ENCODE peak calls at places on chromosomes 5 and 9, in six cellular contexts. T is ovary, I is fibroblast of lung, C is suprapubic skin, J is OCI-LY7, Q is esophagus squamous epithelium. B is an unnamed sample. For H3K4me1 and H3K9me3, the result is how much of the 10 kb centered on the place peaks cover.

GRCh38 chr5:19795218-19795617 is 192.8 kb downstream of the CDH18 start:
- DNase-seq in T (no peak), I (peak), C (no peak), J (no peak), Q (no peak), B (no peak)

GRCh38 chr5:170315154-170315553 is 17.6 kb upstream of the LCP2 start:
- DNase-seq in T (peak), I (no peak), C (peak), J (no peak), Q (no peak), B (no peak)

GRCh38 chr5:154709368-154710305 is 45.5 kb upstream of the LARP1 start:
- DNase-seq in T (no peak), I (no peak), C (peak), J (no peak), Q (no peak), B (no peak)

GRCh38 chr5:163915481-163915961 is 410.1 kb downstream of the MAT2B start:
- DNase-seq in T (no peak), I (peak), C (no peak), J (peak), Q (peak), B (no peak)

GRCh38 chr9:84969084-84969483 is 299.6 kb downstream of the NTRK2 start:
- DNase-seq in T (no peak), I (no peak), C (no peak), J (no peak), Q (no peak), B (no peak)

GRCh38 chr5:75202935-75203334 is 33.7 kb downstream of the ANKRD31 start:
- DNase-seq in T (no peak), I (no peak), C (no peak), J (no peak), Q (no peak), B (no peak)

GRCh38 chr5:149062371-149063016 is 368 bp downstream of the SH3TC2 start:
- DNase-seq in T (no peak), I (peak), C (no peak), J (no peak), Q (no peak), B (no peak)

GRCh38 chr9:126470251-126470993 is 143.3 kb upstream of the LMX1B start:
- DNase-seq in T (no peak), I (no peak), C (no peak), J (peak), Q (no peak), B (no peak)

GRCh38 chr9:2591967-2592366 is 29.6 kb upstream of the VLDLR start:
- DNase-seq in T (no peak), I (no peak), C (no peak), J (no peak), Q (no peak), B (no peak)

GRCh38 chr5:150491876-150492275 is 16.1 kb upstream of the NDST1 start:
- DNase-seq in T (no peak), I (no peak), C (no peak), J (no peak), Q (no peak), B (no peak)

GRCh38 chr5:33369470-33370134 is 71.2 kb upstream of the TARS1 start:
- DNase-seq in T (no peak), I (peak), C (no peak), J (no peak), Q (no peak), B (no peak)

GRCh38 chr5:58666598-58667595 is 84.0 kb downstream of the RAB3C start:
- DNase-seq in T (peak), I (no peak), C (no peak), J (no peak), Q (no peak), B (no peak)

GRCh38 chr5:154706416-154706815 is 48.8 kb upstream of the LARP1 start:
- DNase-seq in T (no peak), I (no peak), C (no peak), J (no peak), Q (no peak), B (no peak)

GRCh38 chr5:115096034-115096769 is 73.5 kb downstream of the TRIM36 start:
- DNase-seq in T (no peak), I (no peak), C (no peak), J (no peak), Q (no peak), B (no peak)

GRCh38 chr5:119435436-119436132 is 16.7 kb upstream of the HSD17B4 start:
- DNase-seq in T (no peak), I (peak), C (no peak), J (peak), Q (peak), B (peak)

GRCh38 chr5:73812962-73813588 is 187.1 kb downstream of the ARHGEF28 start:
- DNase-seq in T (no peak), I (no peak), C (no peak), J (no peak), Q (no peak), B (no peak)

GRCh38 chr5:179343902-179344300 is 1.4 kb downstream of the ADAMTS2 start:
- DNase-seq in T (peak), I (peak), C (no peak), J (no peak), Q (no peak), B (no peak)

GRCh38 chr5:127295454-127295853 is 4.9 kb downstream of the MEGF10 start:
- DNase-seq in T (no peak), I (no peak), C (no peak), J (no peak), Q (no peak), B (no peak)

GRCh38 chr5:159049844-159050318 is 49.8 kb downstream of the EBF1 start:
- DNase-seq in T (no peak), I (peak), C (no peak), J (peak), Q (no peak), B (no peak)

GRCh38 chr5:40572359-40572758 is 107.4 kb upstream of the PTGER4 start:
- DNase-seq in T (no peak), I (peak), C (no peak), J (no peak), Q (no peak), B (no peak)

GRCh38 chr5:135245521-135246499 is 153.2 kb downstream of the MACROH2A1 start:
- DNase-seq in T (no peak), I (peak), C (no peak), J (no peak), Q (no peak), B (no peak)

GRCh38 chr9:72042928-72043327 is 17.5 kb downstream of the C9orf57 start:
- DNase-seq in T (no peak), I (no peak), C (no peak), J (no peak), Q (no peak), B (no peak)

GRCh38 chr9:133643362-133643755 is 7.2 kb downstream of the DBH start:
- DNase-seq in T (no peak), I (no peak), C (no peak), J (no peak), Q (no peak), B (no peak)

GRCh38 chr5:6915574-6915973 is 202.3 kb downstream of the TENT4A start:
- DNase-seq in T (no peak), I (no peak), C (no peak), J (no peak), Q (no peak), B (no peak)

GRCh38 chr9:129459550-129460322 is 161.2 kb downstream of the C9orf50 start:
- DNase-seq in T (no peak), I (no peak), C (no peak), J (peak), Q (no peak), B (peak)

GRCh38 chr9:34646211-34647083 is at the start of gene GALT:
- DNase-seq in T (peak), I (peak), C (peak), J (peak), Q (peak), B (peak)

GRCh38 chr9:8736805-8737204 is 937.2 kb upstream of the DMAC1 start:
- DNase-seq in T (no peak), I (no peak), C (no peak), J (no peak), Q (no peak), B (no peak)

GRCh38 chr5:81359108-81359507 is 34.8 kb downstream of the ACOT12 start:
- DNase-seq in T (no peak), I (no peak), C (no peak), J (no peak), Q (no peak), B (no peak)

GRCh38 chr5:75239681-75240080 is 3.0 kb upstream of the ANKRD31 start:
- DNase-seq in T (no peak), I (no peak), C (no peak), J (no peak), Q (no peak), B (no peak)

DNA sequence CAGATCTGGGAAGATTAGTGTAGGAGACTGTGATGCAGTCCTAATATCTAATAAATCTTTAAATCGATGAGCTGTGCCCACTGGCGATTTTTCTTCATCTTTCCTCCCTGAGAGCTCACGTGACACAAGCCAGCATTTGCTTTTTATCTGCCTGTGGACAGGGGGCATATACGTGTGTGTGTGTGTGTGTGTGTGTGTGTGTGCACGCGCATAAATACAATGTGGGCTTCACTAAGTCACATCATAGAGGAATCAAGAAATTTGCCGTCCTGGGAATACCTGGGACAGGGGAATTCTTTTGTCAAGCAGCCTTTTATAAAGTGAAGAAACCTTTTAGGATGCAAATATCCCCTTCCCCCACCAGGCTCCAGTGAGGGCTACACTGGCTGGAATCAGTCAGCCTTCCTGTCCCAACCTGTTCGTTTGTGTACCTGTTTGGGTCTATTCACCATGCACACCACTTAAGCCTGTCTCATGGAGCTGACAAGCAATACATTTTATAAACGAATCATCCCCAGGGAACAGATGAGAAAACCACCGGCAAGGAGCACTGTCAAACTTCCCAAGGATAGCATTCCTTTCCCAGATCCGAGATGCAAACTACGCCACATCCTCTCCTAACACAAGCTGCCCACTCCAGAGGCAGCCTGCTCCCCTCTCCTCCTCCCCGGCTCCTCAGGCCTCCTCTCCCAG is 2.7 kb downstream of the EPB41L4B start:
- DNase-seq in T (no peak), I (no peak), C (no peak), J (no peak), Q (no peak), B (no peak)
- H3K4me1 ChIP-seq in T (under half), I (under half), C (under half), J (under half), Q (under half), B (under half)

GRCh38 chr5:44160443-44160842 is 228.8 kb downstream of the FGF10 start:
- DNase-seq in T (no peak), I (peak), C (no peak), J (no peak), Q (no peak), B (no peak)
- H3K9me3 ChIP-seq in T (under half), I (under half), C (under half), J (under half), Q (under half), B (under half)

GRCh38 chr5:8322478-8322877 is 453.5 kb downstream of the MTRR start:
- DNase-seq in T (no peak), I (no peak), C (no peak), J (no peak), Q (no peak), B (no peak)
- H3K4me1 ChIP-seq in T (under half), I (under half), C (under half), J (under half), Q (under half), B (under half)

DNA sequence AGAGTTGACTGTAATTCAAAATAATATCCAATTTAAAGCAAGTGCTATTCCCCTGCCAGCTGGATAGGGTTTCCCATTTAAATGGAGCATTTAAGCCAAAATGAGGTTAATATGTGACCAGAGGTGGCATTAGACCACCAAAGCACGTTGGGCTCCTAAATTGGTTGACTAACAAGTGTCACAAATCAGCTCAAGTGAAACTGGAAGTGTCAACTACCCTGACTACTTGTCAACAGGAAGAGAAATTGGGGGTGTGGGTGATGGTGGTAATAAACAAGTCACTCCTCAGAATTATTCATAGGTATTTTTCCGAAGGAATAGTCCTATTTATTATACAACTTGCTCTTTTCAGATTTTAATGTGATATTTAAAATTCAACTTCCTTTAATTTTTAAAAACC is 609.6 kb upstream of the TLE4 start:
- DNase-seq in T (no peak), I (no peak), C (no peak), J (no peak), Q (no peak), B (no peak)
- H3K9me3 ChIP-seq in T (under half), I (under half), C (under half), J (under half), Q (under half), B (under half)

DNA sequence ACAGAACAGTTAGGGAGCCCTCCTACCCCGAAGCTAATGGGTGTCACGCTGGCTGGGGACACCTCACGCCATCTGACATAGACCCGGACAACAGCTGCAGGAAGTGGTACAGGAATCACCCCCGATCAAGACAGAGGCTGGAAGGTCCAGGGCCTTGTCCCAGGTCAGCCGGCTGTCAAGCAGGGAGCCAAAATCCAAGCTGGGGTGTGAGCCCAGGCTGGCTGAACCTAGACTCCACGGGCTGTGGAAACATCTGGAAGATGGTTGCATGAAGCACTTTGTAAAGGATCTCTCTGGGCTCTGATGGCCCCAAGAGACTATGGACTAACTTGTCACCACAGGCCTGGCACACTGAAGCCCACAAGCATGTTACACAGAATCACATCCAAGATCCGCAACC is 68.9 kb upstream of the STXBP1 start:
- DNase-seq in T (no peak), I (no peak), C (no peak), J (no peak), Q (no peak), B (no peak)
- H3K4me1 ChIP-seq in T (under half), I (half or more), C (half or more), J (under half), Q (half or more), B (under half)

DNA sequence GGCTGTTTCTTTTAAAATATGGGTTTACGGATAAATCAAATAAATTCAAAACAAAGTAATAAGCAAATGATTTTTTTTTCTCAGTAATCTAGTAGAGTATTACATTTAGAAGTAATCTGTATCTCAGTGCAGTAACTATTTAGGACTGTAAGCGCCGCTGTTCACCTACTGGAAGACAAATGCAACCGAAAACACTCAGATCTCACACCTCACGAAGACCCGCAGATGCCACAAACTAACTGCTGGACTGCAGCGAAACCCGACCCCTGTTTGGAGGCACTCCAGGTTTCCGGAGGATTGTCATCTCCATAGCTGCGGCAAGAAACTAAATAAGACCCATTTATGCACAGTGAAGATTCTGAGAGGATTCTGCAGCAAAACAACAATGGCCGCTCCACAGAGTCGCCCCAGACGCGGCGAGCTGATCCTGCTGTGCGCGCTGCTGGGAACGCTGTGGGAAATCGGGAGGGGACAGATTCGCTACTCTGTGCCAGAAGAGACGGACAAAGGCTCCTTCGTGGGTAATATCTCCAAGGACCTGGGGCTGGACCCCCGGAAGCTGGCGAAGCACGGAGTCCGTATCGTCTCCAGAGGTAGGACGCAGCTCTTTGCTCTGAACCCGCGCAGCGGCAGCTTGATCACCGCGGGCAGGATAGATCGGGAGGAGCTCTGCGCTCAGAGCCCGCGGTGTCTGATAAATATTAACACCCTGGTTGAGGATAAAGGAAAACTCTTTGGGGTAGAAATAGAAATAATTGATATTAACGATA is at the start of gene PCDHGA8:
- DNase-seq in T (no peak), I (peak), C (no peak), J (peak), Q (no peak), B (no peak)
- H3K9me3 ChIP-seq in T (under half), I (under half), C (half or more), J (under half), Q (half or more), B (under half)

DNA sequence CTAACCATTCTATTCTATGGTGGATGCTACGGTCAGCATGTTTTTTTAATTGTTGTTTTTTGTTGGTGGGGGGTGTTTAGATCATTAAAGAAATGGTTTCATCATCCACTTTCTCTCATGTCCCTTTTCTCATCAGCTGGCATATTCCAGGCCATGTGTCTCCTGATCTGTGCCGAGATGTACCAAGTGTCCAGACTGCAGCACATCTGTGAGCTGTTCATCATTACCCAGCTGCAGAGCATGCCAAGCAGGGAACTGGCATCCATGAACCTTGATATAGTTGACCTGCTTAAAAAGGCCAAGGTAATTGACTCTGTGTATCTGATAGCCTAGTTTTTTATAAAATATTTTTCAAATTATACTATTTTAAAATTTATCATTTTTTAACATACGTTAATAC is 38.9 kb downstream of the GLRX start:
- DNase-seq in T (no peak), I (no peak), C (no peak), J (no peak), Q (no peak), B (no peak)
- H3K4me1 ChIP-seq in T (under half), I (under half), C (under half), J (under half), Q (under half), B (under half)

DNA sequence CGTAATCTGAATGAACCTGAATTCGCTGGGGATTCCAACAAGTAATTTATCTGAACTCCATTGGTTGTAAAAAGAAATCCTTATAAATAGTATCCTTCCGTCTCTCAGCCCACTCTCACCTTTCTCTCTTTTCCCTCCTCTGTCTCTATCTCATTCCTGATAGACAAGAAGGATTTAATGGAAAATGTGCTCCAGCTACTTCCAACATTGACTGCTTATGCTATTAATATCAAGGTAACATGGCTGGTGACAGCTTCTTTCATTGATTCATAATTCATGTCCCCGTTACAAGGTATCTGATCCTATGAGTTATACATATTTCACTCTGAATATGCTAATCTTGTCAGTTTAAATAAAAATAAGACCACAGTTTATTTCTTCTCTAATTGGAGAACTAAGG is 326.8 kb downstream of the RASEF start:
- DNase-seq in T (no peak), I (no peak), C (no peak), J (no peak), Q (no peak), B (no peak)
- H3K9me3 ChIP-seq in T (under half), I (under half), C (under half), J (under half), Q (under half), B (under half)

DNA sequence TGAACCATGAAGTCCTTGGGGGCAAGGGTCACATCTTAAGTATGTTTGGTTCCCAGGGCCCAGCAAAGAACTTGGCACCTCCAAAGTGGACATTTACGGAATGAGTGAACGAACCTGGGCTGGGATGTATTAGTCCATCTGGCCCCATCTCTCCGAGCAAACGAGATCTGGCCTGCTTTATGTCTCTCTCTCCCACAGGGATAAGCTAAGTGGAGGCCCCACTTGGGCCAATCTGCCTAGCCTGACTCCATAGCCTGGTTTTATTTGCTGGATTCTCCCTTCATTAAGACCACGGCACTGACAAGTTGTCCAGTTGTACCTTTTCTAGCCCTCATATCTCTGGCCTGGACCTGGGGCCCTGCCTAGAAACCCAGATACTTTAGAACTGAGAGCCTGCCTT is 2.1 kb downstream of the TTLL11 start:
- DNase-seq in T (no peak), I (no peak), C (no peak), J (no peak), Q (no peak), B (no peak)
- H3K4me1 ChIP-seq in T (under half), I (under half), C (under half), J (under half), Q (under half), B (under half)

DNA sequence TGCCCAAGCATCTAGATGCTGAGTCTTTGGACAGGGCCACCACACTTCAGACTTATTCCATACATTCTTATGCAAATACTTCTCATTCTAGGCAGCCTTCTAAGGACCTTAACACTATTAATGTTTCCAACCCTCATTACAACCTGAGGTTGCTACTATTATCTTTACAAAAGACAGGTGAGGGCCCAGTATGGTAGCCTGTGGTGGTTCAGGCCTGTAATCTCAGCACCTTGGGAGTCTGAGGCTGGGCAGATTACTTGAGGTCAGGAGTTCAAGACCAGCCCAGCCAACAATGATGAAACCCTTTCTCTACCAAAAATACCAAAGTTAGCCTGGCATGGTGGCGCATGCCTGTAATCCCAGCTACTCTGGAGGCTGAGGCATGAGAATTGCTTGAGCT is 16.2 kb downstream of the ZFP62 start:
- DNase-seq in T (no peak), I (no peak), C (no peak), J (no peak), Q (no peak), B (no peak)
- H3K9me3 ChIP-seq in T (under half), I (under half), C (under half), J (under half), Q (under half), B (under half)